ENCODE peak calls at places on chromosome 4, in eight cellular contexts. X is fibroblast of pulmonary artery; R is stomach; L is retinal pigment epithelial cell; S is suprapubic skin; J is CD8-positive, alpha-beta T cell; O is A549; I is dorsolateral prefrontal cortex. F is an unnamed sample.

GRCh38 chr4:65437102-65437501 is 233.2 kb downstream of the EPHA5 start:
- DNase-seq in O (no peak), R (no peak), S (no peak), L (peak), X (peak), I (no peak), J (no peak), F (peak)

GRCh38 chr4:92968996-92969395 is 665.2 kb downstream of the GRID2 start:
- DNase-seq in J (no peak), X (no peak), I (no peak), R (no peak), L (no peak), O (no peak), S (no peak), F (no peak)

GRCh38 chr4:160485071-160485687 is 1382.3 kb downstream of the RAPGEF2 start:
- DNase-seq in O (no peak), S (no peak), R (no peak), J (no peak), L (no peak), X (no peak), I (no peak), F (no peak)

GRCh38 chr4:101201421-101201820 is 145.9 kb downstream of the PPP3CA start:
- DNase-seq in R (no peak), J (no peak), I (no peak), L (no peak), S (no peak), O (peak), X (no peak), F (no peak)

GRCh38 chr4:17280266-17280665 is 231.6 kb downstream of the QDPR start:
- DNase-seq in J (no peak), X (no peak), L (no peak), I (no peak), S (no peak), O (no peak), R (no peak), F (no peak)

GRCh38 chr4:140090215-140090731 is 63.7 kb downstream of the MAML3 start:
- DNase-seq in R (no peak), O (peak), X (peak), I (no peak), S (no peak), L (peak), J (no peak), F (peak)

GRCh38 chr4:53592686-53593641 is 1.7 kb upstream of the LNX1 start:
- DNase-seq in J (no peak), X (peak), I (no peak), S (peak), R (peak), O (peak), L (no peak), F (peak)

GRCh38 chr4:139635966-139636365 is 29.7 kb upstream of the MGST2 start:
- DNase-seq in X (no peak), O (no peak), R (no peak), J (no peak), I (no peak), S (no peak), L (no peak), F (no peak)

GRCh38 chr4:177108708-177109107 is 201.0 kb upstream of the NEIL3 start:
- DNase-seq in S (no peak), O (peak), X (peak), L (peak), J (no peak), I (no peak), R (no peak), F (peak)

GRCh38 chr4:118224239-118224829 is 128.5 kb downstream of the PRSS12 start:
- DNase-seq in O (peak), L (peak), S (no peak), I (no peak), X (peak), J (no peak), R (no peak), F (peak)

DNA sequence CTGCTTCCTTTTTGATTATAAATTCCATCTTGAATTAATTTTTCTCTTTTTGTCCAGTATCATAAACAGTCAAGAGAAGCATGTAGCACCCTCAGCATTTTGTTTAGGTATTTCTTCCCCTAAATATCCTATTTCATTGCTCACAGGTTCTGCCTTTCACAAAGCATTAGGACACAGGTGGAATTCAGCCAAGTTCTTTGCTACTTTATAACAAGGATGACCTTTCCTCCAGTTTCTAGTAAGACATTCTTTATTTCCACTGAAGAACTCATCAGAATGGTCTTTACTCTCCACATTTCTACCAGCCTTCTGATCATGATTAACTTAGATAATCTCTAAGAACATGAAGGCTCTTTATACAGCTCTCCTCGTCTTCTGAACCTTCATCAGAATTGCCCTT is 7.4 kb downstream of the SLC9B1 start:
- DNase-seq in S (no peak), R (no peak), X (peak), L (peak), O (no peak), J (no peak), I (no peak), F (peak)
- TF ChIP-seq CTCF in S (no peak), R (no peak), X (no peak), L (no peak), O (no peak), J (no peak), I (no peak), F (no peak)

DNA sequence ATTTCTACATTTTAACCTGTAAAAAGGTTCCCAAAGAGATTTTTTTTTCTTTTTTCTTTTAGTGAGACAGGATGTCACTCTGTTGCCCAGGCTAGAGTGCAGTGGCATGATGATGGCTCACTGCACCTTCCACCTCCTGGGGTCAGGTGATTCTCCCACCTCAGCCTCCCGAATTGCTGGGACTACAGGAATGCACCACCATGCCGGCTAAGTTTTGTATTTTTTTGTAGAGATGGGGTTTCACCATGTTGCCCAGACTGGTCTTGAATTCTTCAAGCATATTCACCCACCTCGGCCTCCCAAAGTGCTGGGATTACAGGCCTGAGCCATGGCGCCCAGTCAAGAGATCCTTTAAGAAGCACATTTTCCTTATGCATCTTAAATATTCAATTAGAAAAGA is 12.6 kb downstream of the RHOH start:
- DNase-seq in R (no peak), O (no peak), L (no peak), S (no peak), X (no peak), I (no peak), J (no peak), F (no peak)
- H3K4me3 ChIP-seq in R (no peak), O (no peak), L (no peak), S (no peak), X (no peak), I (no peak), J (peak), F (no peak)

DNA sequence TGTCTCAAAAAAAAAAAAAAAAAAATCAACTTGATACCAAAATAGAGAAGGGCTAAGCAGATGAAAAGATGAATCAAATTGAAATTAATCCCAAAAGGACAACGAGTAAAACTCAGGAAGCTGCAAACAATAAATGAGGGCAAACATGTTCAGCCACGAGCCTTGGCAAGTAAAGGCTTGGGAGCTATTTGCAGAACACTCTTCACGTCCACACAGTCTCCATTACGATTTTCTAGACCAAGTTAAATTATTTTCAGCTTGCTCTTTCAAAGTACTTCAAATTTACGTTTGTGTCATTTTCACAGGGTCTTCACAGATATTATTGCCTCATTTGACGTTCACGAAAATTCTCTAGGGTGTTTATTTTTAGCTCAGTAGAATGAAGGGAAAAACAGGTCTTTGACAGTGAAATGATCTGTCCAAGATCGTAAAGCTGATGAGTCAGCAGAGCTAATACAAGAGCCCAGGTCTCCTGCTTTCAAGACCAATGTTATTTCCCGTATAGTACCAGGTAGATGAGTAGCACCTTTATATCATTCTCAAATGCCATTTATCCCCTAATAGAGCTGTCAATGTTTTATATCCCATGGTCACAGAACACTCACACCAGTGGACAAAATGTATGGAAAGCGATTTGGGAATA is 20.9 kb downstream of the KLB start:
- DNase-seq in S (no peak), J (no peak), R (no peak), X (no peak), I (no peak), L (no peak), O (no peak), F (no peak)
- TF ChIP-seq CTCF in S (no peak), J (no peak), R (no peak), X (no peak), I (no peak), L (no peak), O (no peak), F (no peak)

GRCh38 chr4:89298160-89298559 is 9.4 kb downstream of the GPRIN3 start:
- DNase-seq in O (no peak), S (no peak), X (no peak), I (no peak), R (no peak), L (no peak), J (peak), F (no peak)
- H3K4me3 ChIP-seq in O (peak), S (no peak), X (no peak), I (no peak), R (no peak), L (no peak), J (peak), F (no peak)

DNA sequence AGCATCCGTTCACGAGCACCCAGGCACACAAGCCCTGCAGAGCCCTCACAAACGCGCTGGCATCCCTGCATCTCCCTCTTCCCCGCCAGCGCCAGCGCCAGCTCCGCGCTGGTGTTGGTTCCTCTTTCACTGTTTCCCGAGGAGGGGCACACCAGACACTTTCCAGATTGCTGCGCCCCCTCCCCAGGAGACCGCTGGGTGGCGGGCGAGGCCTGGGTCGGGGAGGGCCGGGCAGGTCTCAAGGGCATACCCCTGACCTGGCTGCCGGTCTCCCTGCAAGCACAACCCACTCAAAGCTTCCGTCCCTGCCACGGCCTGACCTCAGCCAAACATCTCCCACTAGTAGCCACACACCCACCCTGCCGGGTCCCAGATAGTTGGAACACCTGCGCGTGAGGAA is 2.2 kb upstream of the NKX1-1 start:
- DNase-seq in X (no peak), J (no peak), O (no peak), I (no peak), S (no peak), R (peak), L (no peak), F (no peak)
- TF ChIP-seq CTCF in X (no peak), J (no peak), O (no peak), I (no peak), S (no peak), R (no peak), L (peak), F (no peak)

GRCh38 chr4:73197220-73197619 is 61.4 kb downstream of the ANKRD17 start:
- DNase-seq in J (no peak), O (no peak), I (no peak), X (peak), L (no peak), R (no peak), S (no peak), F (peak)

GRCh38 chr4:73194064-73194463 is 64.5 kb downstream of the ANKRD17 start:
- DNase-seq in S (no peak), L (no peak), O (no peak), I (no peak), J (no peak), X (no peak), R (no peak), F (no peak)

GRCh38 chr4:73189274-73189810 is 69.3 kb downstream of the ANKRD17 start:
- DNase-seq in S (no peak), I (no peak), X (no peak), L (no peak), O (no peak), J (no peak), R (no peak), F (peak)

GRCh38 chr4:73193155-73193554 is 65.4 kb downstream of the ANKRD17 start:
- DNase-seq in L (no peak), X (no peak), J (no peak), S (no peak), O (no peak), I (no peak), R (no peak), F (no peak)

GRCh38 chr4:73193659-73194058 is 64.9 kb downstream of the ANKRD17 start:
- DNase-seq in O (no peak), S (no peak), L (no peak), R (no peak), J (no peak), I (no peak), X (no peak), F (no peak)
- H3K4me3 ChIP-seq in O (no peak), S (no peak), L (no peak), R (no peak), J (no peak), I (no peak), X (no peak), F (no peak)

GRCh38 chr4:78520808-78521226 is 30.8 kb upstream of the ANXA3 start:
- DNase-seq in I (no peak), J (no peak), L (no peak), O (no peak), R (no peak), S (no peak), X (peak), F (peak)
- TF ChIP-seq CTCF in I (no peak), J (no peak), L (no peak), O (no peak), R (no peak), S (no peak), X (no peak), F (no peak)

DNA sequence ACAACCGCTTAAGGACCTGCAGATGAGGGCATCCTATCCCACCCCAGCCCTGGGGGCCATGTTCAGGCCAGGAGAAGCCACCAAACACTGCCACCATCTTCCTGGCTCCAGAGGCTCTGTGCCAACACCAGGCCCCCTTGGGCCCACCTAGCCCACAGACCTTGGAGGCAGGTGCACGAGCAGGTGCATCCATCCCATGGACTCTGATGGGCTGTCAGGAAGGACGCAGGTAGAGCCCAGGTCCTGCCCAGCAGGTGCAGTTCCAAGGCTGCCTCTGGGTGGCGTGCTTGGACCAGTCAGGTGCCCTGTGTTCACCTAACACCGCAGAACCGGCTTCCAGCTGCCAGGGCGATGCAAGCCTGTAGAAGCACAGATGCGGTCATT is 22.8 kb upstream of the PDE6B start:
- DNase-seq in R (peak), O (peak), I (no peak), X (peak), J (peak), S (no peak), L (no peak), F (peak)
- H3K4me3 ChIP-seq in R (no peak), O (no peak), I (no peak), X (no peak), J (no peak), S (no peak), L (no peak), F (no peak)

DNA sequence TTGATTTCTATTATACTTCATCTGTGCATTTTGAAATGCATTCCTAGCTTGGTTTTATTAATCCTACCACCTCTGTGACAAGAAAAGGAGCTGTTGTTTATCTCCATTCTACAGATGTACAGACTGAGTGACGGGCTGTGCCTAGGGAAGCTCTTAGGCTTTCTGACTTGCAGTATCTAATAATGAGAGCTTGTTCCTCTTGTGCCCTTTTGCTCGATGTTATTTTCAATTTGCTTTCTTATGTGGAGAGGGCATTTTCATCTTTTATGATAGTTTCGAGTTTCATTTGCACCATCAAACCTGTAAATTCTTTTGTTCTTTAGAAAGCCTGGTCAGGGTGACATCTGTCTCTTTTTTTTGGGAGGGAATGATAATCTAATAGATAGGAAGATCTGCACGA is 256.5 kb downstream of the C4orf33 start:
- DNase-seq in I (no peak), X (no peak), O (no peak), S (no peak), L (no peak), J (no peak), R (no peak), F (no peak)
- TF ChIP-seq CTCF in I (no peak), X (no peak), O (no peak), S (no peak), L (no peak), J (no peak), R (no peak), F (no peak)

DNA sequence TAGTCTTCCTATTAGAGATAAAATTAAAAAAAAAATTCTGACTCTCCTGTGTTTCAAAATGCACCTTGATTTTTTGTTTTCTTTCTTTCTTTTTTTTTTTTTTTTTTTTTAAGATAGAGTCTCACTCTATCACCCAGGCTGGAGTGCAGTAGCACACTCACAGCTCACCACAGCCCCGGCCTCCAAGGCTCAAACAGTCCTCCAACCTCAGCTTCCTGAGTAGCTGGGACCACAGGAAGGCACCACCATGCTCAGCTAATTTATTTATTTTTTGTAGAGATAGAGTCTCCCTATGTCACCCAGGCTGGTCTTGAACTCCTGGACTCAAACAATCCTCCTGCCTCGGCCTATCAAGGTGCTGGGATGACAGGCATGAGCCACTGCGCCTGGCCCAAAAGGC is 41.1 kb upstream of the TMEM184C start:
- DNase-seq in J (no peak), I (no peak), R (no peak), X (no peak), S (no peak), L (no peak), O (no peak), F (no peak)
- H3K4me3 ChIP-seq in J (no peak), I (no peak), R (no peak), X (no peak), S (no peak), L (no peak), O (no peak), F (no peak)

F was measured in choroid plexus epithelial cell.